ENCODE peak calls at places on chromosome 4, in eight cellular contexts. I, E, D, R, C, H, F and N are unnamed samples.

GRCh38 chr4:84967292-84967651 is 782 bp upstream of the WDFY3 start:
- ATAC-seq in I (peak; percentile 18), E (no peak), D (no peak), R (no peak), C (no peak), H (peak; percentile 4), F (no peak), N (peak; percentile 51)

GRCh38 chr4:82785248-82786003 is 13.2 kb downstream of the SCD5 start:
- ATAC-seq in I (no peak), E (no peak), D (no peak), R (no peak), C (peak; percentile 69), H (no peak), F (no peak), N (no peak)

GRCh38 chr4:139028191-139028661 is 12.6 kb downstream of the NOCT start:
- ATAC-seq in I (no peak), E (peak; percentile 23), D (no peak), R (no peak), C (no peak), H (no peak), F (peak; percentile 94), N (no peak)

GRCh38 chr4:25098964-25099843 is 61.0 kb downstream of the SEPSECS start:
- ATAC-seq in I (no peak), E (no peak), D (no peak), R (no peak), C (no peak), H (peak; percentile 61), F (peak; percentile 53), N (peak; percentile 39)

GRCh38 chr4:16860506-16860905 is 37.9 kb downstream of the LDB2 start:
- ATAC-seq in I (no peak), E (no peak), D (no peak), R (no peak), C (no peak), H (no peak), F (no peak), N (no peak)

GRCh38 chr4:73388887-73389286 is 15.2 kb upstream of the ALB start:
- ATAC-seq in I (no peak), E (no peak), D (no peak), R (no peak), C (no peak), H (no peak), F (no peak), N (no peak)

GRCh38 chr4:118849867-118850812 is 14.2 kb upstream of the SEC24D start:
- ATAC-seq in I (peak; percentile 94), E (peak; percentile 87), D (peak; percentile 86), R (peak; percentile 94), C (no peak), H (no peak), F (no peak), N (no peak)

GRCh38 chr4:8506373-8507250 is 66.0 kb downstream of the TRMT44 start:
- ATAC-seq in I (no peak), E (no peak), D (no peak), R (no peak), C (no peak), H (no peak), F (peak; percentile 58), N (peak; percentile 89)

GRCh38 chr4:151690884-151691283 is 69.9 kb downstream of the GATB start:
- ATAC-seq in I (no peak), E (no peak), D (no peak), R (no peak), C (no peak), H (no peak), F (no peak), N (no peak)

GRCh38 chr4:100086766-100087431 is 103.4 kb downstream of the DDIT4L start:
- ATAC-seq in I (no peak), E (no peak), D (no peak), R (no peak), C (no peak), H (no peak), F (no peak), N (peak; percentile 53)